ENCODE peak calls at places on chromosomes 5 and 9, in six cellular contexts. One of them, this sample, is unnamed.

GRCh38 chr5:108420182-108420581 is 38.3 kb upstream of the FBXL17 start:
- DNase-seq in tibial nerve: no peak
- DNase-seq in astrocyte of the spinal cord: no peak
- DNase-seq in stimulated activated CD4-positive, alpha-beta T cell treated with anti-CD3 and anti-CD28 coated beads, TNF-alpha, amount 100 ng/mL, for 4 hours: no peak
- DNase-seq in sciatic nerve: no peak
- DNase-seq in CD8-positive, alpha-beta T cell: no peak
- DNase-seq in this sample: no peak

GRCh38 chr5:166499452-166500240 is 1791.8 kb upstream of the WWC1 start:
- DNase-seq in tibial nerve: no peak
- DNase-seq in astrocyte of the spinal cord: peak
- DNase-seq in stimulated activated CD4-positive, alpha-beta T cell treated with anti-CD3 and anti-CD28 coated beads, TNF-alpha, amount 100 ng/mL, for 4 hours: no peak
- DNase-seq in sciatic nerve: no peak
- DNase-seq in CD8-positive, alpha-beta T cell: no peak
- DNase-seq in this sample: no peak

GRCh38 chr5:88826959-88827585 is 55.9 kb downstream of the MEF2C start:
- DNase-seq in tibial nerve: no peak
- DNase-seq in astrocyte of the spinal cord: peak
- DNase-seq in stimulated activated CD4-positive, alpha-beta T cell treated with anti-CD3 and anti-CD28 coated beads, TNF-alpha, amount 100 ng/mL, for 4 hours: no peak
- DNase-seq in sciatic nerve: no peak
- DNase-seq in CD8-positive, alpha-beta T cell: no peak
- DNase-seq in this sample: no peak

GRCh38 chr9:131167146-131167692 is 41.8 kb downstream of the NUP214 start:
- DNase-seq in tibial nerve: no peak
- DNase-seq in astrocyte of the spinal cord: no peak
- DNase-seq in stimulated activated CD4-positive, alpha-beta T cell treated with anti-CD3 and anti-CD28 coated beads, TNF-alpha, amount 100 ng/mL, for 4 hours: no peak
- DNase-seq in sciatic nerve: no peak
- DNase-seq in CD8-positive, alpha-beta T cell: no peak
- DNase-seq in this sample: peak

GRCh38 chr5:124315746-124316415 is 430.6 kb downstream of the ZNF608 start:
- DNase-seq in tibial nerve: no peak
- DNase-seq in astrocyte of the spinal cord: no peak
- DNase-seq in stimulated activated CD4-positive, alpha-beta T cell treated with anti-CD3 and anti-CD28 coated beads, TNF-alpha, amount 100 ng/mL, for 4 hours: no peak
- DNase-seq in sciatic nerve: no peak
- DNase-seq in CD8-positive, alpha-beta T cell: no peak
- DNase-seq in this sample: no peak

GRCh38 chr5:172163346-172163745 is 24.7 kb downstream of the STK10 start:
- DNase-seq in tibial nerve: no peak
- DNase-seq in astrocyte of the spinal cord: no peak
- DNase-seq in stimulated activated CD4-positive, alpha-beta T cell treated with anti-CD3 and anti-CD28 coated beads, TNF-alpha, amount 100 ng/mL, for 4 hours: no peak
- DNase-seq in sciatic nerve: no peak
- DNase-seq in CD8-positive, alpha-beta T cell: no peak
- DNase-seq in this sample: peak

GRCh38 chr5:39194466-39195136 is 24.8 kb downstream of the FYB1 start:
- DNase-seq in tibial nerve: no peak
- DNase-seq in astrocyte of the spinal cord: peak
- DNase-seq in stimulated activated CD4-positive, alpha-beta T cell treated with anti-CD3 and anti-CD28 coated beads, TNF-alpha, amount 100 ng/mL, for 4 hours: no peak
- DNase-seq in sciatic nerve: no peak
- DNase-seq in CD8-positive, alpha-beta T cell: no peak
- DNase-seq in this sample: no peak

GRCh38 chr5:883475-884181 is 9.0 kb downstream of the BRD9 start:
- DNase-seq in tibial nerve: no peak
- DNase-seq in astrocyte of the spinal cord: no peak
- DNase-seq in stimulated activated CD4-positive, alpha-beta T cell treated with anti-CD3 and anti-CD28 coated beads, TNF-alpha, amount 100 ng/mL, for 4 hours: no peak
- DNase-seq in sciatic nerve: no peak
- DNase-seq in CD8-positive, alpha-beta T cell: no peak
- DNase-seq in this sample: no peak

GRCh38 chr5:143576721-143577484 is 173.4 kb upstream of the NR3C1 start:
- DNase-seq in tibial nerve: no peak
- DNase-seq in astrocyte of the spinal cord: peak
- DNase-seq in stimulated activated CD4-positive, alpha-beta T cell treated with anti-CD3 and anti-CD28 coated beads, TNF-alpha, amount 100 ng/mL, for 4 hours: no peak
- DNase-seq in sciatic nerve: no peak
- DNase-seq in CD8-positive, alpha-beta T cell: no peak
- DNase-seq in this sample: no peak

GRCh38 chr9:128689820-128690683 is 1.0 kb downstream of the SET start:
- DNase-seq in tibial nerve: no peak
- DNase-seq in astrocyte of the spinal cord: peak
- DNase-seq in stimulated activated CD4-positive, alpha-beta T cell treated with anti-CD3 and anti-CD28 coated beads, TNF-alpha, amount 100 ng/mL, for 4 hours: no peak
- DNase-seq in sciatic nerve: no peak
- DNase-seq in CD8-positive, alpha-beta T cell: peak
- DNase-seq in this sample: no peak

GRCh38 chr5:133457956-133458355 is 154.4 kb downstream of the FSTL4 start:
- DNase-seq in tibial nerve: no peak
- DNase-seq in astrocyte of the spinal cord: no peak
- DNase-seq in stimulated activated CD4-positive, alpha-beta T cell treated with anti-CD3 and anti-CD28 coated beads, TNF-alpha, amount 100 ng/mL, for 4 hours: no peak
- DNase-seq in sciatic nerve: no peak
- DNase-seq in CD8-positive, alpha-beta T cell: no peak
- DNase-seq in this sample: no peak

GRCh38 chr5:35862126-35862525 is 5.4 kb downstream of the IL7R start:
- DNase-seq in tibial nerve: no peak
- DNase-seq in astrocyte of the spinal cord: no peak
- DNase-seq in stimulated activated CD4-positive, alpha-beta T cell treated with anti-CD3 and anti-CD28 coated beads, TNF-alpha, amount 100 ng/mL, for 4 hours: no peak
- DNase-seq in sciatic nerve: no peak
- DNase-seq in CD8-positive, alpha-beta T cell: no peak
- DNase-seq in this sample: no peak

GRCh38 chr5:107104774-107105050 is 566.0 kb downstream of the EFNA5 start:
- DNase-seq in tibial nerve: no peak
- DNase-seq in astrocyte of the spinal cord: no peak
- DNase-seq in stimulated activated CD4-positive, alpha-beta T cell treated with anti-CD3 and anti-CD28 coated beads, TNF-alpha, amount 100 ng/mL, for 4 hours: no peak
- DNase-seq in sciatic nerve: no peak
- DNase-seq in CD8-positive, alpha-beta T cell: no peak
- DNase-seq in this sample: no peak

GRCh38 chr9:16964228-16964627 is 93.8 kb upstream of the BNC2 start:
- DNase-seq in tibial nerve: no peak
- DNase-seq in astrocyte of the spinal cord: peak
- DNase-seq in stimulated activated CD4-positive, alpha-beta T cell treated with anti-CD3 and anti-CD28 coated beads, TNF-alpha, amount 100 ng/mL, for 4 hours: no peak
- DNase-seq in sciatic nerve: no peak
- DNase-seq in CD8-positive, alpha-beta T cell: no peak
- DNase-seq in this sample: no peak

GRCh38 chr9:91809581-91810285 is 140.3 kb downstream of the ROR2 start:
- DNase-seq in tibial nerve: no peak
- DNase-seq in astrocyte of the spinal cord: peak
- DNase-seq in stimulated activated CD4-positive, alpha-beta T cell treated with anti-CD3 and anti-CD28 coated beads, TNF-alpha, amount 100 ng/mL, for 4 hours: no peak
- DNase-seq in sciatic nerve: no peak
- DNase-seq in CD8-positive, alpha-beta T cell: no peak
- DNase-seq in this sample: no peak

GRCh38 chr5:126265917-126266316 is 157.3 kb upstream of the GRAMD2B start:
- DNase-seq in tibial nerve: no peak
- DNase-seq in astrocyte of the spinal cord: no peak
- DNase-seq in stimulated activated CD4-positive, alpha-beta T cell treated with anti-CD3 and anti-CD28 coated beads, TNF-alpha, amount 100 ng/mL, for 4 hours: no peak
- DNase-seq in sciatic nerve: no peak
- DNase-seq in CD8-positive, alpha-beta T cell: no peak
- DNase-seq in this sample: no peak

GRCh38 chr9:19967567-19968459 is 179.0 kb upstream of the SLC24A2 start:
- DNase-seq in tibial nerve: no peak
- DNase-seq in astrocyte of the spinal cord: no peak
- DNase-seq in stimulated activated CD4-positive, alpha-beta T cell treated with anti-CD3 and anti-CD28 coated beads, TNF-alpha, amount 100 ng/mL, for 4 hours: no peak
- DNase-seq in sciatic nerve: no peak
- DNase-seq in CD8-positive, alpha-beta T cell: no peak
- DNase-seq in this sample: no peak

GRCh38 chr9:37343724-37344123 is 78.8 kb upstream of the GRHPR start:
- DNase-seq in tibial nerve: no peak
- DNase-seq in astrocyte of the spinal cord: no peak
- DNase-seq in stimulated activated CD4-positive, alpha-beta T cell treated with anti-CD3 and anti-CD28 coated beads, TNF-alpha, amount 100 ng/mL, for 4 hours: no peak
- DNase-seq in sciatic nerve: no peak
- DNase-seq in CD8-positive, alpha-beta T cell: no peak
- DNase-seq in this sample: no peak

GRCh38 chr9:134814598-134815215 is 65.9 kb upstream of the FCN2 start:
- DNase-seq in tibial nerve: no peak
- DNase-seq in astrocyte of the spinal cord: peak
- DNase-seq in stimulated activated CD4-positive, alpha-beta T cell treated with anti-CD3 and anti-CD28 coated beads, TNF-alpha, amount 100 ng/mL, for 4 hours: no peak
- DNase-seq in sciatic nerve: no peak
- DNase-seq in CD8-positive, alpha-beta T cell: no peak
- DNase-seq in this sample: no peak

GRCh38 chr5:108748354-108749129 is 845 bp downstream of the FER start:
- DNase-seq in tibial nerve: peak
- DNase-seq in astrocyte of the spinal cord: peak
- DNase-seq in stimulated activated CD4-positive, alpha-beta T cell treated with anti-CD3 and anti-CD28 coated beads, TNF-alpha, amount 100 ng/mL, for 4 hours: peak
- DNase-seq in sciatic nerve: peak
- DNase-seq in CD8-positive, alpha-beta T cell: peak
- DNase-seq in this sample: peak

GRCh38 chr9:129751841-129752801 is 721 bp downstream of the PTGES start:
- DNase-seq in tibial nerve: no peak
- DNase-seq in astrocyte of the spinal cord: no peak
- DNase-seq in stimulated activated CD4-positive, alpha-beta T cell treated with anti-CD3 and anti-CD28 coated beads, TNF-alpha, amount 100 ng/mL, for 4 hours: no peak
- DNase-seq in sciatic nerve: no peak
- DNase-seq in CD8-positive, alpha-beta T cell: no peak
- DNase-seq in this sample: no peak

GRCh38 chr9:27382308-27382707 is 85.4 kb upstream of the EQTN start:
- DNase-seq in tibial nerve: no peak
- DNase-seq in astrocyte of the spinal cord: no peak
- DNase-seq in stimulated activated CD4-positive, alpha-beta T cell treated with anti-CD3 and anti-CD28 coated beads, TNF-alpha, amount 100 ng/mL, for 4 hours: no peak
- DNase-seq in sciatic nerve: no peak
- DNase-seq in CD8-positive, alpha-beta T cell: no peak
- DNase-seq in this sample: no peak

GRCh38 chr5:133145436-133146143 is 93.8 kb downstream of the HSPA4 start:
- DNase-seq in tibial nerve: no peak
- DNase-seq in astrocyte of the spinal cord: no peak
- DNase-seq in stimulated activated CD4-positive, alpha-beta T cell treated with anti-CD3 and anti-CD28 coated beads, TNF-alpha, amount 100 ng/mL, for 4 hours: no peak
- DNase-seq in sciatic nerve: no peak
- DNase-seq in CD8-positive, alpha-beta T cell: no peak
- DNase-seq in this sample: no peak

GRCh38 chr5:180090098-180090768 is 18.7 kb upstream of the RNF130 start:
- DNase-seq in tibial nerve: peak
- DNase-seq in astrocyte of the spinal cord: peak
- DNase-seq in stimulated activated CD4-positive, alpha-beta T cell treated with anti-CD3 and anti-CD28 coated beads, TNF-alpha, amount 100 ng/mL, for 4 hours: peak
- DNase-seq in sciatic nerve: peak
- DNase-seq in CD8-positive, alpha-beta T cell: peak
- DNase-seq in this sample: no peak

GRCh38 chr5:123512631-123513461 is 869 bp downstream of the CSNK1G3 start:
- DNase-seq in tibial nerve: no peak
- DNase-seq in astrocyte of the spinal cord: peak
- DNase-seq in stimulated activated CD4-positive, alpha-beta T cell treated with anti-CD3 and anti-CD28 coated beads, TNF-alpha, amount 100 ng/mL, for 4 hours: peak
- DNase-seq in sciatic nerve: peak
- DNase-seq in CD8-positive, alpha-beta T cell: peak
- DNase-seq in this sample: no peak

GRCh38 chr9:91101598-91102168 is 260.0 kb downstream of the AUH start:
- DNase-seq in tibial nerve: no peak
- DNase-seq in astrocyte of the spinal cord: no peak
- DNase-seq in stimulated activated CD4-positive, alpha-beta T cell treated with anti-CD3 and anti-CD28 coated beads, TNF-alpha, amount 100 ng/mL, for 4 hours: peak
- DNase-seq in sciatic nerve: no peak
- DNase-seq in CD8-positive, alpha-beta T cell: peak
- DNase-seq in this sample: no peak

GRCh38 chr5:151234476-151235238 is 10.8 kb upstream of the CCDC69 start:
- DNase-seq in tibial nerve: peak
- DNase-seq in astrocyte of the spinal cord: peak
- DNase-seq in stimulated activated CD4-positive, alpha-beta T cell treated with anti-CD3 and anti-CD28 coated beads, TNF-alpha, amount 100 ng/mL, for 4 hours: no peak
- DNase-seq in sciatic nerve: peak
- DNase-seq in CD8-positive, alpha-beta T cell: no peak
- DNase-seq in this sample: no peak

GRCh38 chr9:95129651-95130291 is 187.7 kb downstream of the FANCC start:
- DNase-seq in tibial nerve: no peak
- DNase-seq in astrocyte of the spinal cord: no peak
- DNase-seq in stimulated activated CD4-positive, alpha-beta T cell treated with anti-CD3 and anti-CD28 coated beads, TNF-alpha, amount 100 ng/mL, for 4 hours: no peak
- DNase-seq in sciatic nerve: no peak
- DNase-seq in CD8-positive, alpha-beta T cell: no peak
- DNase-seq in this sample: no peak

GRCh38 chr5:130720355-130720754 is 444.7 kb downstream of the HINT1 start:
- DNase-seq in tibial nerve: no peak
- DNase-seq in astrocyte of the spinal cord: peak
- DNase-seq in stimulated activated CD4-positive, alpha-beta T cell treated with anti-CD3 and anti-CD28 coated beads, TNF-alpha, amount 100 ng/mL, for 4 hours: no peak
- DNase-seq in sciatic nerve: no peak
- DNase-seq in CD8-positive, alpha-beta T cell: no peak
- DNase-seq in this sample: no peak

GRCh38 chr9:133403766-133404439 is 13.9 kb downstream of the REXO4 start:
- DNase-seq in tibial nerve: no peak
- DNase-seq in astrocyte of the spinal cord: no peak
- DNase-seq in stimulated activated CD4-positive, alpha-beta T cell treated with anti-CD3 and anti-CD28 coated beads, TNF-alpha, amount 100 ng/mL, for 4 hours: peak
- DNase-seq in sciatic nerve: no peak
- DNase-seq in CD8-positive, alpha-beta T cell: peak
- DNase-seq in this sample: no peak

GRCh38 chr5:36363101-36363500 is 61.4 kb upstream of the RANBP3L start:
- DNase-seq in tibial nerve: no peak
- DNase-seq in astrocyte of the spinal cord: peak
- DNase-seq in stimulated activated CD4-positive, alpha-beta T cell treated with anti-CD3 and anti-CD28 coated beads, TNF-alpha, amount 100 ng/mL, for 4 hours: no peak
- DNase-seq in sciatic nerve: no peak
- DNase-seq in CD8-positive, alpha-beta T cell: no peak
- DNase-seq in this sample: no peak

GRCh38 chr9:99732715-99733114 is 89.0 kb upstream of the NR4A3 start:
- DNase-seq in tibial nerve: no peak
- DNase-seq in astrocyte of the spinal cord: no peak
- DNase-seq in stimulated activated CD4-positive, alpha-beta T cell treated with anti-CD3 and anti-CD28 coated beads, TNF-alpha, amount 100 ng/mL, for 4 hours: no peak
- DNase-seq in sciatic nerve: no peak
- DNase-seq in CD8-positive, alpha-beta T cell: no peak
- DNase-seq in this sample: no peak

GRCh38 chr5:145506451-145506850 is 328.7 kb downstream of the PRELID2 start:
- DNase-seq in tibial nerve: no peak
- DNase-seq in astrocyte of the spinal cord: no peak
- DNase-seq in stimulated activated CD4-positive, alpha-beta T cell treated with anti-CD3 and anti-CD28 coated beads, TNF-alpha, amount 100 ng/mL, for 4 hours: no peak
- DNase-seq in sciatic nerve: no peak
- DNase-seq in CD8-positive, alpha-beta T cell: no peak
- DNase-seq in this sample: no peak

GRCh38 chr5:7396169-7397004 is 449 bp downstream of the ADCY2 start:
- DNase-seq in tibial nerve: no peak
- DNase-seq in astrocyte of the spinal cord: no peak
- DNase-seq in stimulated activated CD4-positive, alpha-beta T cell treated with anti-CD3 and anti-CD28 coated beads, TNF-alpha, amount 100 ng/mL, for 4 hours: no peak
- DNase-seq in sciatic nerve: no peak
- DNase-seq in CD8-positive, alpha-beta T cell: no peak
- DNase-seq in this sample: no peak

GRCh38 chr5:79349047-79349446 is 113.1 kb downstream of the JMY start:
- DNase-seq in tibial nerve: no peak
- DNase-seq in astrocyte of the spinal cord: no peak
- DNase-seq in stimulated activated CD4-positive, alpha-beta T cell treated with anti-CD3 and anti-CD28 coated beads, TNF-alpha, amount 100 ng/mL, for 4 hours: no peak
- DNase-seq in sciatic nerve: no peak
- DNase-seq in CD8-positive, alpha-beta T cell: no peak
- DNase-seq in this sample: no peak